ENCODE peak calls at places on chromosomes 3 and 15, in ten cellular contexts. B, U, O, V, I, S, D, E, X and G are unnamed samples. For H3K36me3, the result is how much of the 10 kb centered on the place peaks cover.

GRCh38 chr15:69414702-69415161 is 583 bp downstream of the KIF23 start:
- DNase-seq in I (peak), U (peak), V (peak), O (no peak), S (peak), D (no peak), B (peak), X (peak), E (no peak), G (no peak)

GRCh38 chr3:150582620-150583019 is 20.5 kb upstream of the SELENOT start:
- DNase-seq in X (no peak), I (no peak), D (no peak), B (no peak), S (no peak), U (no peak), O (no peak), E (no peak), V (no peak), G (no peak)

GRCh38 chr3:46902188-46902631 is 24.7 kb downstream of the PTH1R start:
- DNase-seq in U (no peak), O (no peak), E (no peak), S (no peak), D (no peak), I (no peak), X (no peak), B (no peak), V (no peak), G (no peak)

GRCh38 chr3:23203651-23204111 is 554 bp downstream of the UBE2E2 start:
- DNase-seq in S (peak), I (peak), X (no peak), O (no peak), B (peak), D (no peak), V (peak), E (peak), U (no peak), G (no peak)

GRCh38 chr3:116145613-116146012 is 299.7 kb downstream of the LSAMP start:
- DNase-seq in U (no peak), I (no peak), V (no peak), D (no peak), E (no peak), S (no peak), X (no peak), B (no peak), O (no peak), G (no peak)

GRCh38 chr3:25088284-25088683 is 339.8 kb upstream of the RARB start:
- DNase-seq in O (no peak), V (no peak), U (no peak), E (no peak), I (no peak), D (no peak), X (no peak), S (no peak), B (no peak), G (no peak)

GRCh38 chr15:92462771-92463170 is 69.1 kb downstream of the ST8SIA2 start:
- DNase-seq in I (no peak), O (no peak), S (no peak), U (no peak), E (no peak), D (no peak), V (no peak), X (no peak), B (no peak), G (no peak)

GRCh38 chr15:39961051-39961450 is 27.1 kb downstream of the EIF2AK4 start:
- DNase-seq in X (no peak), O (no peak), I (no peak), B (no peak), U (no peak), S (peak), V (peak), E (no peak), D (no peak), G (no peak)

GRCh38 chr3:47646362-47646761 is 67.7 kb upstream of the CSPG5 start:
- DNase-seq in I (no peak), V (peak), D (no peak), U (no peak), E (no peak), S (peak), O (peak), B (no peak), X (no peak), G (no peak)

GRCh38 chr3:43612439-43612838 is 9.4 kb downstream of the ANO10 start:
- DNase-seq in D (no peak), I (no peak), U (no peak), S (no peak), B (no peak), X (no peak), V (no peak), O (no peak), E (no peak), G (no peak)

GRCh38 chr3:112101946-112102345 is 15.8 kb downstream of the C3orf52 start:
- DNase-seq in E (no peak), V (peak), D (no peak), U (no peak), X (no peak), S (peak), O (no peak), B (no peak), I (no peak), G (no peak)

GRCh38 chr3:157876556-157876955 is 229.7 kb downstream of the SHOX2 start:
- DNase-seq in S (no peak), X (no peak), D (no peak), U (no peak), E (no peak), V (no peak), I (no peak), B (no peak), O (no peak), G (no peak)

GRCh38 chr3:172388412-172389078 is 59.7 kb downstream of the GHSR start:
- DNase-seq in S (no peak), V (no peak), E (no peak), D (no peak), U (no peak), B (no peak), I (no peak), X (no peak), O (no peak), G (no peak)

GRCh38 chr3:155791190-155791589 is 14.9 kb downstream of the C3orf33 start:
- DNase-seq in V (no peak), B (no peak), E (no peak), I (no peak), X (no peak), U (peak), O (no peak), S (peak), D (no peak), G (no peak)

GRCh38 chr3:43489918-43490317 is 131.9 kb downstream of the ANO10 start:
- DNase-seq in I (no peak), B (no peak), S (no peak), X (no peak), E (no peak), D (no peak), U (no peak), V (peak), O (no peak), G (no peak)

GRCh38 chr15:42085721-42086120 is 8.6 kb downstream of the PLA2G4D start:
- DNase-seq in B (no peak), E (no peak), O (no peak), X (no peak), U (no peak), I (no peak), D (no peak), V (no peak), S (no peak), G (no peak)

GRCh38 chr15:99999282-100000070 is 266.2 kb upstream of the LYSMD4 start:
- DNase-seq in V (no peak), S (no peak), E (no peak), O (no peak), B (no peak), I (no peak), D (no peak), X (no peak), U (no peak), G (no peak)

GRCh38 chr15:94080416-94080815 is 150.9 kb upstream of the MCTP2 start:
- DNase-seq in V (no peak), I (no peak), X (no peak), E (peak), S (no peak), B (no peak), D (no peak), U (no peak), O (no peak), G (no peak)

GRCh38 chr3:48952510-48953118 is 34.0 kb downstream of the ARIH2 start:
- DNase-seq in U (peak), S (no peak), X (no peak), D (no peak), O (no peak), E (peak), I (peak), B (no peak), V (no peak), G (peak)

GRCh38 chr3:132854856-132855535 is 132.8 kb upstream of the NPHP3 start:
- DNase-seq in V (no peak), X (no peak), U (no peak), S (no peak), D (no peak), I (no peak), E (no peak), O (no peak), B (no peak), G (no peak)

GRCh38 chr3:14768881-14769280 is 49.9 kb upstream of the FGD5 start:
- DNase-seq in S (no peak), B (no peak), V (no peak), U (no peak), X (no peak), O (no peak), D (no peak), E (no peak), I (peak), G (no peak)

DNA sequence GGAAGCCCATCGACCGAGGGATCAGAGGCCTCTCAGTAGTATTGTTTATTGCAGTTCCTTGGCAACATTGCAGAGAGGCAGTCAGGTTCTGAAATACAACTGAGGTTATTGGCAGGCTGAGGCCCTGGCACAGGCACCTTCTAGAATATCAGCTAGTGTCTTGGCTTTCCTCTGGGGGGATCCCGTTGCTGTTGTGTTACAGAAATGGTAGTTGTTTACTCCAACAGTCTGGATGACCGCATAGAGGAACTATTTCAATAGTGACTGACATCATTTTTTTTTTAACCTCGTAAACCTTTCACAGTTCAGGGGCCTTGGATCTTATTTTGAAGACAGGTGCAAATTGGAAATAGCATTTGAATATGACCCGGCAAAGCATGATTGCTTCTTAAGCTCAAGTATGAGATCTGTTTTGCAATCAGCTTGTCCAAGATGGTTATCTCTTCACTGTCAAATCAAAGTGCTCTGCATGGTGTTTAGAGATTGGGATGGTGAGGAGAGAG is 63.9 kb downstream of the PGPEP1L start:
- DNase-seq in U (no peak), S (peak), I (no peak), V (no peak), B (peak), O (peak), E (peak), X (no peak), D (no peak), G (no peak)
- H3K36me3 ChIP-seq in U (under half), S (half or more), I (under half), V (under half), B (under half), O (under half), E (half or more), X (under half), D (under half), G (under half)

GRCh38 chr3:129793356-129793755 is 100.2 kb downstream of the TMCC1 start:
- DNase-seq in B (no peak), U (no peak), E (no peak), I (no peak), O (no peak), V (peak), S (no peak), X (peak), D (no peak), G (no peak)
- H3K4me3 ChIP-seq in B (no peak), U (no peak), E (no peak), I (no peak), O (no peak), V (peak), S (no peak), X (no peak), D (no peak), G (no peak)

GRCh38 chr3:37329465-37329864 is 155.1 kb upstream of the LRRFIP2 start:
- DNase-seq in O (no peak), X (no peak), B (no peak), U (no peak), V (no peak), E (no peak), I (no peak), D (no peak), S (no peak), G (no peak)
- H3K36me3 ChIP-seq in O (under half), X (under half), B (under half), U (half or more), V (half or more), E (half or more), I (under half), D (under half), S (under half), G (under half)

DNA sequence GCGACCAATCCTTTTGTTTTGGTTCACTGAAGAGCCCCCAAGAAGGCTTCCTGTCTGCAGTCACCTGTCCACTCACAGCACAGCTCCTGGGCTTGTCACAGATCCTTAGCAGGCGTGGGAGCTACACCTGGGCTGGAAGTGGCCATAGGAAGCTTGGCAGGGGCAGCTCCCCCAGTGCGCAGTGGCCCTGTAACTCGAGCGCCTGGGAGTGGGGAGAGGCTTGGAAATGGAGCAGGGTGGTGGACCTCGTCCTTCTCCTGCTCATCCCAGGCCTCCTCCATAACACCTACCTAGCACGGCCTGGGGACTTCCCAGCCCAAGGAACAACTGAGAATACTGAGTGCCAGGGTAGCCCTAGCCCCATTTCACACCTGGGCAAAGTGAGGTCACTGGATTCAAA is 19.3 kb upstream of the TGM5 start:
- DNase-seq in X (no peak), B (no peak), E (no peak), D (no peak), O (no peak), V (no peak), I (no peak), S (no peak), U (no peak), G (no peak)
- H3K4me3 ChIP-seq in X (no peak), B (no peak), E (no peak), D (no peak), O (no peak), V (no peak), I (no peak), S (no peak), U (no peak), G (no peak)

DNA sequence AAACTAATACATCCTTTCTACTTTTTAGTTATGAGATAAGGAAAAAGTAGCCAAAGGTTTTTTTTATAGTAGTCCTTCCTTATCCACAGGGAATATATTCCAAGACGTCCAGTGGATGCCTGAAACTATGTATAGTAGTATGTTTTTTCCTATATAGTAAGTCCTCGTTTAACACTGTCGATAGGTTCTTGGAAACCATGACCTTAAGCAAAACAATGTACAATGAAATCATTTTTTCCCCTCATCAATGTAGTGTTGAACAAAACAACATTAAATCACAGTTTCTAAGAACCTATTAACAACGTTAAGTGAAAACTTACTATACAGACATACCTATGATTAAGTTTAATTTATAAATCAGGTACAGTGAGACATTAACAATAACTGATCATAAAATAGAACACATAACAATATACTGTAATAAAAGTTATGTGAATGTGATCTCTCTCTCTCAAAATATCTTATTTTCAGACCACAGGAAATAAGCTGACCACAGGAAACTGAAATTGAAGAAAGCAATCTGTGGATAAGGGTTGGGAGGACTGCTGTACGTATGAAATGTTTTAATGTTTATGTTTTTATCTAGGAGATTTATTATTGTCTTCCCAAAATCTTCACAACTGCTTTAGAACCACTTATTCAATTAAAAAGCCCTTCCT is 20.6 kb downstream of the COPS2 start:
- DNase-seq in E (no peak), D (no peak), V (no peak), S (peak), O (no peak), I (no peak), U (no peak), X (no peak), B (no peak), G (no peak)
- H3K36me3 ChIP-seq in E (half or more), D (under half), V (half or more), S (under half), O (under half), I (under half), U (half or more), X (under half), B (under half), G (under half)